ENCODE peak calls at places on chromosomes 3 and 15, in ten cellular contexts. F, S, H, W, L, P, J, O, A and Z are unnamed samples.

GRCh38 chr3:89565098-89565497 is 457.7 kb downstream of the EPHA3 start:
- DNase-seq in F (no peak), S (no peak), H (no peak), W (no peak), L (no peak), P (no peak), J (no peak), O (no peak), A (no peak), Z (no peak)

GRCh38 chr15:25812073-25812472 is 51.1 kb downstream of the ATP10A start:
- DNase-seq in F (no peak), S (no peak), H (no peak), W (no peak), L (no peak), P (no peak), J (no peak), O (no peak), A (no peak), Z (no peak)

GRCh38 chr3:161630791-161631190 is 134.2 kb downstream of the OTOL1 start:
- DNase-seq in F (no peak), S (no peak), H (no peak), W (no peak), L (no peak), P (no peak), J (no peak), O (no peak), A (no peak), Z (no peak)

GRCh38 chr15:78382114-78382886 is 42.1 kb downstream of the CRABP1 start:
- DNase-seq in F (no peak), S (no peak), H (no peak), W (no peak), L (no peak), P (no peak), J (no peak), O (no peak), A (no peak), Z (no peak)

GRCh38 chr3:40191850-40192448 is 117.6 kb upstream of the EIF1B start:
- DNase-seq in F (no peak), S (peak), H (peak), W (peak), L (peak), P (peak), J (peak), O (peak), A (peak), Z (no peak)

GRCh38 chr15:38401716-38402115 is 52.2 kb upstream of the FAM98B start:
- DNase-seq in F (no peak), S (no peak), H (no peak), W (no peak), L (no peak), P (no peak), J (no peak), O (no peak), A (no peak), Z (no peak)

GRCh38 chr3:46565113-46565490 is 1.0 kb downstream of the LRRC2 start:
- DNase-seq in F (no peak), S (no peak), H (no peak), W (no peak), L (no peak), P (no peak), J (no peak), O (no peak), A (no peak), Z (no peak)

GRCh38 chr3:60140160-60140559 is 1090.3 kb upstream of the CFAP20DC start:
- DNase-seq in F (no peak), S (no peak), H (no peak), W (peak), L (no peak), P (no peak), J (no peak), O (no peak), A (no peak), Z (no peak)

GRCh38 chr3:25493246-25493645 is 65.2 kb downstream of the RARB start:
- DNase-seq in F (no peak), S (no peak), H (no peak), W (no peak), L (no peak), P (no peak), J (no peak), O (no peak), A (peak), Z (no peak)

GRCh38 chr3:117473981-117474563 is 764.5 kb downstream of the TUSC7 start:
- DNase-seq in F (no peak), S (no peak), H (no peak), W (no peak), L (no peak), P (no peak), J (no peak), O (no peak), A (no peak), Z (no peak)

GRCh38 chr15:27165590-27165989 is 194.6 kb downstream of the GABRG3 start:
- DNase-seq in F (no peak), S (no peak), H (no peak), W (no peak), L (no peak), P (no peak), J (no peak), O (no peak), A (no peak), Z (no peak)

GRCh38 chr3:188431553-188431952 is 277.6 kb downstream of the LPP start:
- DNase-seq in F (no peak), S (no peak), H (no peak), W (no peak), L (peak), P (no peak), J (no peak), O (no peak), A (peak), Z (no peak)

GRCh38 chr3:123476967-123477750 is 28.3 kb upstream of the ADCY5 start:
- DNase-seq in F (no peak), S (no peak), H (no peak), W (no peak), L (no peak), P (no peak), J (no peak), O (no peak), A (no peak), Z (no peak)